ENCODE peak calls at places on chromosomes 5 and 9, in six cellular contexts. One of them, this sample, is unnamed.
A peak's percentile ranks its signal among the peaks of the same experiment; 100 is the strongest.

GRCh38 chr9:135468866-135469521 is 10.6 kb upstream of the PPP1R26 start:
- DNase-seq in stimulated activated CD4-positive, alpha-beta T cell treated with anti-CD3 and anti-CD28 coated beads, Interleukin-12 subunit alpha, Interleukin-12 subunit beta, amount 100 ng/mL, for 48 hours: peak; percentile 56
- DNase-seq in iris pigment epithelial cell: peak; percentile 47
- DNase-seq in COR-L47: no peak
- DNase-seq in neural crest cell: no peak
- DNase-seq in left lung: no peak
- DNase-seq in this sample: no peak

GRCh38 chr9:38047301-38048251 is 21.5 kb downstream of the SHB start:
- DNase-seq in iris pigment epithelial cell: peak; percentile 92
- DNase-seq in COR-L47: peak; percentile 39
- DNase-seq in stimulated activated CD4-positive, alpha-beta T cell treated with anti-CD3 and anti-CD28 coated beads, Interleukin-12 subunit alpha, Interleukin-12 subunit beta, amount 100 ng/mL, for 48 hours: no peak
- DNase-seq in neural crest cell: peak; percentile 12
- DNase-seq in left lung: no peak
- DNase-seq in this sample: peak; percentile 79

GRCh38 chr5:157520911-157521703 is 54.5 kb downstream of the ADAM19 start:
- DNase-seq in left lung: no peak
- DNase-seq in iris pigment epithelial cell: peak; percentile 81
- DNase-seq in neural crest cell: no peak
- DNase-seq in stimulated activated CD4-positive, alpha-beta T cell treated with anti-CD3 and anti-CD28 coated beads, Interleukin-12 subunit alpha, Interleukin-12 subunit beta, amount 100 ng/mL, for 48 hours: no peak
- DNase-seq in COR-L47: no peak
- DNase-seq in this sample: peak; percentile 71

GRCh38 chr5:142918959-142919635 is 148.9 kb downstream of the ARHGAP26 start:
- DNase-seq in iris pigment epithelial cell: no peak
- DNase-seq in stimulated activated CD4-positive, alpha-beta T cell treated with anti-CD3 and anti-CD28 coated beads, Interleukin-12 subunit alpha, Interleukin-12 subunit beta, amount 100 ng/mL, for 48 hours: no peak
- DNase-seq in COR-L47: no peak
- DNase-seq in left lung: no peak
- DNase-seq in neural crest cell: no peak
- DNase-seq in this sample: no peak

GRCh38 chr5:17604951-17605350 is 968 bp downstream of the TAF11L11 start:
- DNase-seq in neural crest cell: no peak
- DNase-seq in left lung: no peak
- DNase-seq in stimulated activated CD4-positive, alpha-beta T cell treated with anti-CD3 and anti-CD28 coated beads, Interleukin-12 subunit alpha, Interleukin-12 subunit beta, amount 100 ng/mL, for 48 hours: no peak
- DNase-seq in iris pigment epithelial cell: no peak
- DNase-seq in COR-L47: no peak
- DNase-seq in this sample: no peak

GRCh38 chr5:98365126-98365525 is 408.3 kb upstream of the RGMB start:
- DNase-seq in COR-L47: peak; percentile 64
- DNase-seq in left lung: no peak
- DNase-seq in stimulated activated CD4-positive, alpha-beta T cell treated with anti-CD3 and anti-CD28 coated beads, Interleukin-12 subunit alpha, Interleukin-12 subunit beta, amount 100 ng/mL, for 48 hours: no peak
- DNase-seq in neural crest cell: no peak
- DNase-seq in iris pigment epithelial cell: no peak
- DNase-seq in this sample: no peak

GRCh38 chr5:176373100-176373818 is 8.0 kb downstream of the ARL10 start:
- DNase-seq in iris pigment epithelial cell: no peak
- DNase-seq in stimulated activated CD4-positive, alpha-beta T cell treated with anti-CD3 and anti-CD28 coated beads, Interleukin-12 subunit alpha, Interleukin-12 subunit beta, amount 100 ng/mL, for 48 hours: no peak
- DNase-seq in COR-L47: no peak
- DNase-seq in neural crest cell: no peak
- DNase-seq in left lung: no peak
- DNase-seq in this sample: no peak

GRCh38 chr9:98995059-98995665 is 51.5 kb downstream of the COL15A1 start:
- DNase-seq in iris pigment epithelial cell: no peak
- DNase-seq in COR-L47: peak; percentile 5
- DNase-seq in neural crest cell: no peak
- DNase-seq in left lung: no peak
- DNase-seq in stimulated activated CD4-positive, alpha-beta T cell treated with anti-CD3 and anti-CD28 coated beads, Interleukin-12 subunit alpha, Interleukin-12 subunit beta, amount 100 ng/mL, for 48 hours: no peak
- DNase-seq in this sample: peak; percentile 89

GRCh38 chr5:133962801-133963476 is 5.5 kb downstream of the C5orf15 start:
- DNase-seq in iris pigment epithelial cell: peak; percentile 86
- DNase-seq in left lung: no peak
- DNase-seq in neural crest cell: no peak
- DNase-seq in COR-L47: no peak
- DNase-seq in stimulated activated CD4-positive, alpha-beta T cell treated with anti-CD3 and anti-CD28 coated beads, Interleukin-12 subunit alpha, Interleukin-12 subunit beta, amount 100 ng/mL, for 48 hours: no peak
- DNase-seq in this sample: no peak

GRCh38 chr9:124723352-124723751 is 47.8 kb downstream of the NR6A1 start:
- DNase-seq in iris pigment epithelial cell: no peak
- DNase-seq in neural crest cell: no peak
- DNase-seq in stimulated activated CD4-positive, alpha-beta T cell treated with anti-CD3 and anti-CD28 coated beads, Interleukin-12 subunit alpha, Interleukin-12 subunit beta, amount 100 ng/mL, for 48 hours: no peak
- DNase-seq in COR-L47: no peak
- DNase-seq in left lung: no peak
- DNase-seq in this sample: no peak

GRCh38 chr9:98419260-98419603 is 163.8 kb upstream of the TBC1D2 start:
- DNase-seq in stimulated activated CD4-positive, alpha-beta T cell treated with anti-CD3 and anti-CD28 coated beads, Interleukin-12 subunit alpha, Interleukin-12 subunit beta, amount 100 ng/mL, for 48 hours: no peak
- DNase-seq in iris pigment epithelial cell: no peak
- DNase-seq in neural crest cell: no peak
- DNase-seq in COR-L47: no peak
- DNase-seq in left lung: no peak
- DNase-seq in this sample: no peak

GRCh38 chr9:13364271-13364670 is 84.8 kb upstream of the MPDZ start:
- DNase-seq in neural crest cell: no peak
- DNase-seq in COR-L47: no peak
- DNase-seq in stimulated activated CD4-positive, alpha-beta T cell treated with anti-CD3 and anti-CD28 coated beads, Interleukin-12 subunit alpha, Interleukin-12 subunit beta, amount 100 ng/mL, for 48 hours: no peak
- DNase-seq in left lung: no peak
- DNase-seq in iris pigment epithelial cell: no peak
- DNase-seq in this sample: no peak

GRCh38 chr5:34740306-34740891 is 84.3 kb downstream of the RAI14 start:
- DNase-seq in COR-L47: no peak
- DNase-seq in stimulated activated CD4-positive, alpha-beta T cell treated with anti-CD3 and anti-CD28 coated beads, Interleukin-12 subunit alpha, Interleukin-12 subunit beta, amount 100 ng/mL, for 48 hours: no peak
- DNase-seq in neural crest cell: no peak
- DNase-seq in iris pigment epithelial cell: no peak
- DNase-seq in left lung: no peak
- DNase-seq in this sample: no peak

This sample was measured in aorta.